ENCODE peak calls at places on chromosomes 16 and 17, in six cellular contexts. One of them, this sample, is unnamed.

GRCh38 chr17:77606865-77607210 is 351.7 kb upstream of the TNRC6C start:
- DNase-seq in fibroblast of pulmonary artery: no peak
- DNase-seq in stimulated activated CD8-positive, alpha-beta memory T cell treated with anti-CD3 and anti-CD28 coated beads, Interleukin-12 subunit alpha, Interleukin-12 subunit beta, amount 100 ng/mL, for 4 hours: no peak
- DNase-seq in hypothalamus: no peak
- DNase-seq in NCI-H524: no peak
- DNase-seq in Calu3: no peak
- DNase-seq in this sample: no peak

GRCh38 chr16:89363621-89364393 is 126.6 kb downstream of the ANKRD11 start:
- DNase-seq in hypothalamus: no peak
- DNase-seq in NCI-H524: no peak
- DNase-seq in stimulated activated CD8-positive, alpha-beta memory T cell treated with anti-CD3 and anti-CD28 coated beads, Interleukin-12 subunit alpha, Interleukin-12 subunit beta, amount 100 ng/mL, for 4 hours: no peak
- DNase-seq in Calu3: peak
- DNase-seq in fibroblast of pulmonary artery: peak
- DNase-seq in this sample: peak

GRCh38 chr16:31696968-31697743 is 169.5 kb downstream of the AHSP start:
- DNase-seq in Calu3: no peak
- DNase-seq in stimulated activated CD8-positive, alpha-beta memory T cell treated with anti-CD3 and anti-CD28 coated beads, Interleukin-12 subunit alpha, Interleukin-12 subunit beta, amount 100 ng/mL, for 4 hours: no peak
- DNase-seq in hypothalamus: no peak
- DNase-seq in NCI-H524: peak
- DNase-seq in fibroblast of pulmonary artery: peak
- DNase-seq in this sample: no peak

GRCh38 chr16:89058812-89059211 is 34.8 kb upstream of the ACSF3 start:
- DNase-seq in NCI-H524: no peak
- DNase-seq in hypothalamus: no peak
- DNase-seq in Calu3: no peak
- DNase-seq in fibroblast of pulmonary artery: no peak
- DNase-seq in stimulated activated CD8-positive, alpha-beta memory T cell treated with anti-CD3 and anti-CD28 coated beads, Interleukin-12 subunit alpha, Interleukin-12 subunit beta, amount 100 ng/mL, for 4 hours: no peak
- DNase-seq in this sample: no peak

GRCh38 chr16:28473714-28474265 is 1.7 kb upstream of the NPIPB7 start:
- DNase-seq in stimulated activated CD8-positive, alpha-beta memory T cell treated with anti-CD3 and anti-CD28 coated beads, Interleukin-12 subunit alpha, Interleukin-12 subunit beta, amount 100 ng/mL, for 4 hours: no peak
- DNase-seq in hypothalamus: no peak
- DNase-seq in fibroblast of pulmonary artery: no peak
- DNase-seq in Calu3: no peak
- DNase-seq in NCI-H524: no peak
- DNase-seq in this sample: no peak

GRCh38 chr17:10737168-10737622 is 7.4 kb upstream of the TMEM220 start:
- DNase-seq in fibroblast of pulmonary artery: peak
- DNase-seq in NCI-H524: peak
- DNase-seq in Calu3: peak
- DNase-seq in stimulated activated CD8-positive, alpha-beta memory T cell treated with anti-CD3 and anti-CD28 coated beads, Interleukin-12 subunit alpha, Interleukin-12 subunit beta, amount 100 ng/mL, for 4 hours: no peak
- DNase-seq in hypothalamus: peak
- DNase-seq in this sample: peak

GRCh38 chr16:31528726-31529397 is 1.2 kb downstream of the AHSP start:
- DNase-seq in NCI-H524: no peak
- DNase-seq in stimulated activated CD8-positive, alpha-beta memory T cell treated with anti-CD3 and anti-CD28 coated beads, Interleukin-12 subunit alpha, Interleukin-12 subunit beta, amount 100 ng/mL, for 4 hours: no peak
- DNase-seq in Calu3: no peak
- DNase-seq in fibroblast of pulmonary artery: no peak
- DNase-seq in hypothalamus: no peak
- DNase-seq in this sample: no peak

GRCh38 chr17:37458805-37459204 is 30.9 kb upstream of the DUSP14 start:
- DNase-seq in hypothalamus: no peak
- DNase-seq in stimulated activated CD8-positive, alpha-beta memory T cell treated with anti-CD3 and anti-CD28 coated beads, Interleukin-12 subunit alpha, Interleukin-12 subunit beta, amount 100 ng/mL, for 4 hours: no peak
- DNase-seq in fibroblast of pulmonary artery: peak
- DNase-seq in Calu3: no peak
- DNase-seq in NCI-H524: no peak
- DNase-seq in this sample: no peak

GRCh38 chr17:14282700-14283099 is 18.2 kb upstream of the HS3ST3B1 start:
- DNase-seq in hypothalamus: no peak
- DNase-seq in Calu3: no peak
- DNase-seq in fibroblast of pulmonary artery: no peak
- DNase-seq in NCI-H524: no peak
- DNase-seq in stimulated activated CD8-positive, alpha-beta memory T cell treated with anti-CD3 and anti-CD28 coated beads, Interleukin-12 subunit alpha, Interleukin-12 subunit beta, amount 100 ng/mL, for 4 hours: no peak
- DNase-seq in this sample: no peak

GRCh38 chr17:83035722-83036121 is 43.7 kb upstream of the METRNL start:
- DNase-seq in fibroblast of pulmonary artery: no peak
- DNase-seq in hypothalamus: no peak
- DNase-seq in stimulated activated CD8-positive, alpha-beta memory T cell treated with anti-CD3 and anti-CD28 coated beads, Interleukin-12 subunit alpha, Interleukin-12 subunit beta, amount 100 ng/mL, for 4 hours: no peak
- DNase-seq in NCI-H524: no peak
- DNase-seq in Calu3: no peak
- DNase-seq in this sample: no peak

GRCh38 chr17:36919407-36919968 is 17.8 kb upstream of the LHX1 start:
- DNase-seq in NCI-H524: no peak
- DNase-seq in fibroblast of pulmonary artery: no peak
- DNase-seq in Calu3: no peak
- DNase-seq in stimulated activated CD8-positive, alpha-beta memory T cell treated with anti-CD3 and anti-CD28 coated beads, Interleukin-12 subunit alpha, Interleukin-12 subunit beta, amount 100 ng/mL, for 4 hours: no peak
- DNase-seq in hypothalamus: no peak
- DNase-seq in this sample: no peak

GRCh38 chr17:8753976-8754440 is 4.3 kb downstream of the SPDYE4 start:
- DNase-seq in Calu3: no peak
- DNase-seq in NCI-H524: no peak
- DNase-seq in stimulated activated CD8-positive, alpha-beta memory T cell treated with anti-CD3 and anti-CD28 coated beads, Interleukin-12 subunit alpha, Interleukin-12 subunit beta, amount 100 ng/mL, for 4 hours: no peak
- DNase-seq in fibroblast of pulmonary artery: peak
- DNase-seq in hypothalamus: no peak
- DNase-seq in this sample: no peak

This sample was measured in PC-9.